ENCODE peak calls at places on chromosomes 2 and 18, in nine cellular contexts. One of them, this sample, is unnamed.

GRCh38 chr2:23614701-23615100 is 229.7 kb downstream of the KLHL29 start:
- DNase-seq in psoas muscle: no peak
- DNase-seq in cardiac fibroblast: no peak
- DNase-seq in lower lobe of right lung: peak; percentile 42
- DNase-seq in fibroblast of mammary gland: no peak
- DNase-seq in RWPE2: no peak
- DNase-seq in A549: no peak
- DNase-seq in right atrium auricular region: no peak
- DNase-seq in PC-3: no peak
- DNase-seq in this sample: no peak

GRCh38 chr2:20104900-20105545 is 53.6 kb upstream of the LAPTM4A start:
- DNase-seq in psoas muscle: no peak
- DNase-seq in cardiac fibroblast: no peak
- DNase-seq in lower lobe of right lung: no peak
- DNase-seq in fibroblast of mammary gland: no peak
- DNase-seq in RWPE2: no peak
- DNase-seq in A549: no peak
- DNase-seq in right atrium auricular region: no peak
- DNase-seq in PC-3: no peak
- DNase-seq in this sample: no peak

GRCh38 chr2:120734930-120735611 is 597 bp upstream of the GLI2 start:
- DNase-seq in psoas muscle: no peak
- DNase-seq in cardiac fibroblast: peak; percentile 30
- DNase-seq in lower lobe of right lung: no peak
- DNase-seq in fibroblast of mammary gland: no peak
- DNase-seq in RWPE2: no peak
- DNase-seq in A549: no peak
- DNase-seq in right atrium auricular region: peak; percentile 58
- DNase-seq in PC-3: no peak
- DNase-seq in this sample: peak; percentile 57

GRCh38 chr2:74513605-74514367 is 464 bp upstream of the TLX2 start:
- DNase-seq in psoas muscle: no peak
- DNase-seq in cardiac fibroblast: no peak
- DNase-seq in lower lobe of right lung: no peak
- DNase-seq in fibroblast of mammary gland: no peak
- DNase-seq in RWPE2: peak; percentile 54
- DNase-seq in A549: no peak
- DNase-seq in right atrium auricular region: no peak
- DNase-seq in PC-3: peak; percentile 49
- DNase-seq in this sample: no peak

GRCh38 chr2:101754613-101755012 is 57.1 kb downstream of the MAP4K4 start:
- DNase-seq in psoas muscle: no peak
- DNase-seq in cardiac fibroblast: no peak
- DNase-seq in lower lobe of right lung: no peak
- DNase-seq in fibroblast of mammary gland: peak; percentile 68
- DNase-seq in RWPE2: no peak
- DNase-seq in A549: peak; percentile 35
- DNase-seq in right atrium auricular region: no peak
- DNase-seq in PC-3: peak; percentile 77
- DNase-seq in this sample: peak; percentile 48

GRCh38 chr2:237726401-237726830 is 72.2 kb upstream of the RBM44 start:
- DNase-seq in psoas muscle: no peak
- DNase-seq in cardiac fibroblast: peak; percentile 84
- DNase-seq in lower lobe of right lung: no peak
- DNase-seq in fibroblast of mammary gland: peak; percentile 73
- DNase-seq in RWPE2: no peak
- DNase-seq in A549: no peak
- DNase-seq in right atrium auricular region: peak; percentile 56
- DNase-seq in PC-3: no peak
- DNase-seq in this sample: peak; percentile 87

GRCh38 chr2:119062179-119062578 is 96.4 kb downstream of the C1QL2 start:
- DNase-seq in psoas muscle: no peak
- DNase-seq in cardiac fibroblast: no peak
- DNase-seq in lower lobe of right lung: no peak
- DNase-seq in fibroblast of mammary gland: no peak
- DNase-seq in RWPE2: no peak
- DNase-seq in A549: no peak
- DNase-seq in right atrium auricular region: no peak
- DNase-seq in PC-3: no peak
- DNase-seq in this sample: no peak

GRCh38 chr2:46487667-46488333 is 8.4 kb downstream of the TMEM247 start:
- DNase-seq in psoas muscle: peak; percentile 88
- DNase-seq in cardiac fibroblast: peak; percentile 83
- DNase-seq in lower lobe of right lung: peak; percentile 74
- DNase-seq in fibroblast of mammary gland: peak; percentile 84
- DNase-seq in RWPE2: no peak
- DNase-seq in A549: peak; percentile 32
- DNase-seq in right atrium auricular region: peak; percentile 90
- DNase-seq in PC-3: peak; percentile 19
- DNase-seq in this sample: peak; percentile 84

GRCh38 chr2:183519371-183520056 is 395.3 kb downstream of the NUP35 start:
- DNase-seq in psoas muscle: no peak
- DNase-seq in cardiac fibroblast: no peak
- DNase-seq in lower lobe of right lung: no peak
- DNase-seq in fibroblast of mammary gland: no peak
- DNase-seq in RWPE2: no peak
- DNase-seq in A549: no peak
- DNase-seq in right atrium auricular region: no peak
- DNase-seq in PC-3: no peak
- DNase-seq in this sample: no peak

GRCh38 chr2:98570356-98570755 is 38.0 kb downstream of the COA5 start:
- DNase-seq in psoas muscle: peak; percentile 44
- DNase-seq in cardiac fibroblast: no peak
- DNase-seq in lower lobe of right lung: no peak
- DNase-seq in fibroblast of mammary gland: no peak
- DNase-seq in RWPE2: no peak
- DNase-seq in A549: no peak
- DNase-seq in right atrium auricular region: no peak
- DNase-seq in PC-3: no peak
- DNase-seq in this sample: no peak

GRCh38 chr2:102504833-102505232 is 31.8 kb downstream of the SLC9A4 start:
- DNase-seq in psoas muscle: no peak
- DNase-seq in cardiac fibroblast: no peak
- DNase-seq in lower lobe of right lung: no peak
- DNase-seq in fibroblast of mammary gland: no peak
- DNase-seq in RWPE2: no peak
- DNase-seq in A549: no peak
- DNase-seq in right atrium auricular region: no peak
- DNase-seq in PC-3: no peak
- DNase-seq in this sample: no peak

GRCh38 chr18:55351980-55352714 is 235.8 kb downstream of the TCF4 start:
- DNase-seq in psoas muscle: no peak
- DNase-seq in cardiac fibroblast: no peak
- DNase-seq in lower lobe of right lung: no peak
- DNase-seq in fibroblast of mammary gland: no peak
- DNase-seq in RWPE2: no peak
- DNase-seq in A549: no peak
- DNase-seq in right atrium auricular region: no peak
- DNase-seq in PC-3: no peak
- DNase-seq in this sample: no peak

GRCh38 chr2:105873721-105874120 is 129.0 kb downstream of the NCK2 start:
- DNase-seq in psoas muscle: no peak
- DNase-seq in cardiac fibroblast: peak; percentile 72
- DNase-seq in lower lobe of right lung: no peak
- DNase-seq in fibroblast of mammary gland: peak; percentile 89
- DNase-seq in RWPE2: no peak
- DNase-seq in A549: peak; percentile 10
- DNase-seq in right atrium auricular region: no peak
- DNase-seq in PC-3: peak; percentile 68
- DNase-seq in this sample: peak; percentile 70

GRCh38 chr2:46481541-46482193 is 2.3 kb downstream of the TMEM247 start:
- DNase-seq in psoas muscle: no peak
- DNase-seq in cardiac fibroblast: peak; percentile 85
- DNase-seq in lower lobe of right lung: no peak
- DNase-seq in fibroblast of mammary gland: peak; percentile 96
- DNase-seq in RWPE2: no peak
- DNase-seq in A549: peak; percentile 47
- DNase-seq in right atrium auricular region: no peak
- DNase-seq in PC-3: peak; percentile 88
- DNase-seq in this sample: peak; percentile 85

GRCh38 chr2:109409347-109410020 is 204.3 kb downstream of the SEPTIN10 start:
- DNase-seq in psoas muscle: no peak
- DNase-seq in cardiac fibroblast: no peak
- DNase-seq in lower lobe of right lung: no peak
- DNase-seq in fibroblast of mammary gland: no peak
- DNase-seq in RWPE2: no peak
- DNase-seq in A549: no peak
- DNase-seq in right atrium auricular region: no peak
- DNase-seq in PC-3: no peak
- DNase-seq in this sample: no peak

GRCh38 chr18:21735452-21736015 is 5.1 kb upstream of the MIB1 start:
- DNase-seq in psoas muscle: no peak
- DNase-seq in cardiac fibroblast: peak; percentile 58
- DNase-seq in lower lobe of right lung: peak; percentile 72
- DNase-seq in fibroblast of mammary gland: peak; percentile 8
- DNase-seq in RWPE2: no peak
- DNase-seq in A549: no peak
- DNase-seq in right atrium auricular region: no peak
- DNase-seq in PC-3: peak; percentile 44
- DNase-seq in this sample: peak; percentile 21

GRCh38 chr2:213202006-213202405 is 50.6 kb upstream of the IKZF2 start:
- DNase-seq in psoas muscle: no peak
- DNase-seq in cardiac fibroblast: peak; percentile 34
- DNase-seq in lower lobe of right lung: no peak
- DNase-seq in fibroblast of mammary gland: peak; percentile 15
- DNase-seq in RWPE2: no peak
- DNase-seq in A549: no peak
- DNase-seq in right atrium auricular region: no peak
- DNase-seq in PC-3: no peak
- DNase-seq in this sample: peak; percentile 40

GRCh38 chr2:118296663-118297062 is 208.4 kb downstream of the INSIG2 start:
- DNase-seq in psoas muscle: no peak
- DNase-seq in cardiac fibroblast: no peak
- DNase-seq in lower lobe of right lung: no peak
- DNase-seq in fibroblast of mammary gland: no peak
- DNase-seq in RWPE2: no peak
- DNase-seq in A549: no peak
- DNase-seq in right atrium auricular region: no peak
- DNase-seq in PC-3: no peak
- DNase-seq in this sample: no peak

GRCh38 chr2:113072584-113072983 is 4.8 kb downstream of the IL1F10 start:
- DNase-seq in psoas muscle: no peak
- DNase-seq in cardiac fibroblast: no peak
- DNase-seq in lower lobe of right lung: no peak
- DNase-seq in fibroblast of mammary gland: no peak
- DNase-seq in RWPE2: no peak
- DNase-seq in A549: no peak
- DNase-seq in right atrium auricular region: no peak
- DNase-seq in PC-3: no peak
- DNase-seq in this sample: no peak

GRCh38 chr2:2641541-2642410 is 310.7 kb upstream of the MYT1L start:
- DNase-seq in psoas muscle: no peak
- DNase-seq in cardiac fibroblast: no peak
- DNase-seq in lower lobe of right lung: no peak
- DNase-seq in fibroblast of mammary gland: no peak
- DNase-seq in RWPE2: no peak
- DNase-seq in A549: no peak
- DNase-seq in right atrium auricular region: peak; percentile 55
- DNase-seq in PC-3: no peak
- DNase-seq in this sample: no peak

GRCh38 chr2:157784169-157784822 is 91.8 kb downstream of the ACVR1 start:
- DNase-seq in psoas muscle: no peak
- DNase-seq in cardiac fibroblast: peak; percentile 44
- DNase-seq in lower lobe of right lung: peak; percentile 57
- DNase-seq in fibroblast of mammary gland: peak; percentile 50
- DNase-seq in RWPE2: no peak
- DNase-seq in A549: peak; percentile 41
- DNase-seq in right atrium auricular region: peak; percentile 63
- DNase-seq in PC-3: peak; percentile 85
- DNase-seq in this sample: no peak

GRCh38 chr2:66436546-66436945 is 1.6 kb downstream of the MEIS1 start:
- DNase-seq in psoas muscle: no peak
- DNase-seq in cardiac fibroblast: no peak
- DNase-seq in lower lobe of right lung: no peak
- DNase-seq in fibroblast of mammary gland: no peak
- DNase-seq in RWPE2: no peak
- DNase-seq in A549: no peak
- DNase-seq in right atrium auricular region: no peak
- DNase-seq in PC-3: no peak
- DNase-seq in this sample: no peak
- TF ChIP-seq CTCF in psoas muscle: no peak
- TF ChIP-seq CTCF in cardiac fibroblast: no peak
- TF ChIP-seq CTCF in lower lobe of right lung: no peak
- TF ChIP-seq CTCF in fibroblast of mammary gland: no peak
- TF ChIP-seq CTCF in RWPE2: no peak
- TF ChIP-seq CTCF in A549: no peak
- TF ChIP-seq CTCF in right atrium auricular region: no peak
- TF ChIP-seq CTCF in PC-3: no peak
- TF ChIP-seq CTCF in this sample: no peak

GRCh38 chr18:3885209-3885792 is 435.3 kb downstream of the TGIF1 start:
- DNase-seq in psoas muscle: no peak
- DNase-seq in cardiac fibroblast: no peak
- DNase-seq in lower lobe of right lung: no peak
- DNase-seq in fibroblast of mammary gland: no peak
- DNase-seq in RWPE2: no peak
- DNase-seq in A549: peak; percentile 48
- DNase-seq in right atrium auricular region: no peak
- DNase-seq in PC-3: peak; percentile 37
- DNase-seq in this sample: no peak
- H3K4me3 ChIP-seq in psoas muscle: no peak overlapping the region
- H3K4me3 ChIP-seq in cardiac fibroblast: no peak overlapping the region
- H3K4me3 ChIP-seq in lower lobe of right lung: no peak overlapping the region
- H3K4me3 ChIP-seq in fibroblast of mammary gland: no peak overlapping the region
- H3K4me3 ChIP-seq in RWPE2: no peak overlapping the region
- H3K4me3 ChIP-seq in A549: no peak overlapping the region
- H3K4me3 ChIP-seq in right atrium auricular region: no peak overlapping the region
- H3K4me3 ChIP-seq in PC-3: no peak overlapping the region
- H3K4me3 ChIP-seq in this sample: no peak overlapping the region

DNA sequence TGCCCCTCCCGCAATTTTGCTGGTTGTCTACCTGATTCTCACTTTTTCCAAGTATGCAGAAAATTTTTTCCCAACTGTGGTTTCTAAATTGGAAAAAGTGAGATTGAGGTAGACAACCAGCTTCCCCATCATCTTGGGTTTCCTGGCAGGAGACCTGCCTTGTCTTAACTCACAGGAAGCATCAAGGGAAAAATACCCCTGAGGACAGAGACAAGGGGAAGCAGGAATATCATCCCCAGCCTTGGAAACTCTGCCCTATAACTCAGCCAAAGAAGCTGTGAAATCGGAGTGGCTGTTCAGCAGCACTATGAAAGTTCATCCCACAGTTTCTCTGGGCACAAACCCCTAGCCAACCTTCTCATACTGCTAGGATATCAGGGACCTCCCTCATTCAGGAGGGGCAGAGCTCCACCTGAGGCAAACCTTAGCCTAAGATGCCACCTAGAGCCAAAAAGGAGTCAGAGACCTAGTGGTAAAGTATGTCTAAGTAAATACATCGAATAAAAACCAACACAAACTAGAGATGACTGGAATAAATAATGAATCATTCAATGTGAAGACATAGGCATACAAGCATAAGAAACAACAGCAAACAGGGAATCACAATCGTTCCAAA is 68.2 kb downstream of the ZSWIM2 start:
- DNase-seq in psoas muscle: no peak
- DNase-seq in cardiac fibroblast: peak; percentile 37
- DNase-seq in lower lobe of right lung: no peak
- DNase-seq in fibroblast of mammary gland: peak; percentile 35
- DNase-seq in RWPE2: no peak
- DNase-seq in A549: peak; percentile 63
- DNase-seq in right atrium auricular region: no peak
- DNase-seq in PC-3: peak; percentile 90
- DNase-seq in this sample: no peak
- TF ChIP-seq CTCF in psoas muscle: no peak
- TF ChIP-seq CTCF in cardiac fibroblast: peak; percentile 8
- TF ChIP-seq CTCF in lower lobe of right lung: no peak
- TF ChIP-seq CTCF in fibroblast of mammary gland: peak; percentile 17
- TF ChIP-seq CTCF in RWPE2: peak; percentile 47
- TF ChIP-seq CTCF in A549: peak; percentile 30
- TF ChIP-seq CTCF in right atrium auricular region: no peak
- TF ChIP-seq CTCF in PC-3: peak; percentile 88
- TF ChIP-seq CTCF in this sample: no peak

GRCh38 chr18:9105420-9105819 is 2.9 kb downstream of the NDUFV2 start:
- DNase-seq in psoas muscle: no peak
- DNase-seq in cardiac fibroblast: no peak
- DNase-seq in lower lobe of right lung: no peak
- DNase-seq in fibroblast of mammary gland: no peak
- DNase-seq in RWPE2: no peak
- DNase-seq in A549: no peak
- DNase-seq in right atrium auricular region: no peak
- DNase-seq in PC-3: no peak
- DNase-seq in this sample: no peak
- H3K4me3 ChIP-seq in psoas muscle: peak overlapping the region; percentile 93
- H3K4me3 ChIP-seq in cardiac fibroblast: peak overlapping the region; percentile 74
- H3K4me3 ChIP-seq in lower lobe of right lung: peak overlapping the region; percentile 68
- H3K4me3 ChIP-seq in fibroblast of mammary gland: peak overlapping the region; percentile 21
- H3K4me3 ChIP-seq in RWPE2: peak overlapping the region; percentile 49
- H3K4me3 ChIP-seq in A549: peak overlapping the region; percentile 69
- H3K4me3 ChIP-seq in right atrium auricular region: no peak overlapping the region
- H3K4me3 ChIP-seq in PC-3: peak overlapping the region; percentile 73
- H3K4me3 ChIP-seq in this sample: peak overlapping the region; percentile 95